ENCODE peak calls at places on chromosomes 4 and X, in four cellular contexts. V, U, S and N are unnamed samples.

GRCh38 chrX:10288400-10288799 is 131.6 kb downstream of the CLCN4 start:
- DNase-seq in V (no peak), U (no peak), S (no peak), N (no peak)

GRCh38 chr4:69536558-69536957 is 40.9 kb upstream of the UGT2B4 start:
- DNase-seq in V (no peak), U (no peak), S (no peak), N (no peak)

GRCh38 chr4:136713140-136713539 is 819.2 kb downstream of the PCDH18 start:
- DNase-seq in V (peak), U (no peak), S (no peak), N (no peak)

GRCh38 chr4:114782842-114783595 is 184.4 kb downstream of the UGT8 start:
- DNase-seq in V (no peak), U (no peak), S (no peak), N (no peak)

GRCh38 chr4:183149968-183150539 is 51.0 kb downstream of the WWC2 start:
- DNase-seq in V (no peak), U (no peak), S (no peak), N (no peak)

GRCh38 chr4:1413687-1414479 is 7.6 kb upstream of the NKX1-1 start:
- DNase-seq in V (no peak), U (no peak), S (no peak), N (no peak)

GRCh38 chrX:19375546-19375945 is 31.8 kb downstream of the PDHA1 start:
- DNase-seq in V (no peak), U (no peak), S (no peak), N (no peak)

GRCh38 chr4:726816-727215 is 21.2 kb downstream of the PCGF3 start:
- DNase-seq in V (no peak), U (no peak), S (no peak), N (no peak)

GRCh38 chr4:180710643-180711337 is 1532.4 kb upstream of the TENM3 start:
- DNase-seq in V (no peak), U (no peak), S (no peak), N (no peak)

GRCh38 chrX:137999542-137999941 is 433.6 kb downstream of the ZIC3 start:
- DNase-seq in V (no peak), U (no peak), S (no peak), N (no peak)

GRCh38 chr4:15778742-15779231 is 659 bp downstream of the CD38 start:
- DNase-seq in V (no peak), U (no peak), S (no peak), N (no peak)

GRCh38 chrX:124435616-124436015 is 89.3 kb downstream of the SH2D1A start:
- DNase-seq in V (no peak), U (no peak), S (no peak), N (no peak)

GRCh38 chrX:79366888-79367749 is at the start of gene ITM2A:
- DNase-seq in V (no peak), U (peak), S (no peak), N (no peak)

GRCh38 chr4:107760281-107760947 is 40.4 kb upstream of the PAPSS1 start:
- DNase-seq in V (no peak), U (no peak), S (no peak), N (peak)

GRCh38 chrX:13082286-13083065 is 38.1 kb upstream of the FAM9C start:
- DNase-seq in V (no peak), U (no peak), S (no peak), N (no peak)

GRCh38 chr4:58665649-58666048 is 1555.5 kb upstream of the IGFBP7 start:
- DNase-seq in V (no peak), U (no peak), S (no peak), N (no peak)

GRCh38 chr4:103008875-103009729 is 10.4 kb downstream of the SLC9B1 start:
- DNase-seq in V (peak), U (peak), S (peak), N (peak)

GRCh38 chr4:3123201-3123671 is 48.8 kb downstream of the HTT start:
- DNase-seq in V (no peak), U (no peak), S (no peak), N (no peak)

GRCh38 chr4:97656034-97656720 is 487.1 kb downstream of the STPG2 start:
- DNase-seq in V (no peak), U (no peak), S (no peak), N (no peak)

GRCh38 chrX:128365523-128365922 is 313.3 kb upstream of the ACTRT1 start:
- DNase-seq in V (no peak), U (no peak), S (no peak), N (peak)

GRCh38 chrX:139734996-139735395 is 27.0 kb upstream of the MCF2 start:
- DNase-seq in V (no peak), U (no peak), S (no peak), N (no peak)

GRCh38 chrX:154020500-154021115 is 906 bp upstream of the IRAK1 start:
- DNase-seq in V (no peak), U (no peak), S (no peak), N (no peak)
- TF ChIP-seq FOXK2 in V (no peak), U (no peak), S (no peak), N (no peak)

GRCh38 chr4:185634066-185634652 is 98.9 kb upstream of the PDLIM3 start:
- DNase-seq in V (peak), U (peak), S (no peak), N (peak)

GRCh38 chr4:185638548-185639301 is 103.4 kb upstream of the PDLIM3 start:
- DNase-seq in V (no peak), U (no peak), S (no peak), N (no peak)

GRCh38 chr4:185637162-185637875 is 102.0 kb upstream of the PDLIM3 start:
- DNase-seq in V (no peak), U (no peak), S (no peak), N (no peak)

GRCh38 chr4:185640809-185641675 is 105.7 kb upstream of the PDLIM3 start:
- DNase-seq in V (no peak), U (peak), S (peak), N (peak)

DNA sequence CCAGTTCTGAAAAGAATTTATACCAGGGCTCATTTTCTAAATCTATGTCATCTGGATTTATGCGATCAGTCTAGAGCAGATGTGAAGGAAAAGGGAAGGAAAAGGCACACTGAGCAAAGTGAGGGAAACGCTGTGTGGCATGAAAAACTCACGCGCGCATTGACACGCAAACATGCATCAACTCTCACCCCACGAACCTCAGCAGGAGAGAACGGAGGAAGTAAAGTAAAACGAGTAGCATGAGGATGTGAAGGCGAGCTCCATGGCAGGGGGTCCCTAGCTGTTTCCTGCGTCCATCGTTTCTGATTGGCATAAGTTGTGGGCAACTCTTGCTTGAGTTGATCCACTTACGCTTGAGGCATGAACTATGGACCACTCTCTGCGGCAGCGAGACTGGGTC is 102.8 kb upstream of the PDLIM3 start:
- DNase-seq in V (no peak), U (no peak), S (no peak), N (no peak)
- TF ChIP-seq FOXK2 in V (no peak), U (no peak), S (no peak), N (no peak)

GRCh38 chrX:66176134-66176533 is 12.1 kb downstream of the HEPH start:
- DNase-seq in V (no peak), U (no peak), S (no peak), N (no peak)
- TF ChIP-seq FOXK2 in V (no peak), U (no peak), S (no peak), N (no peak)

GRCh38 chr4:122911588-122911987 is 10.8 kb downstream of the NUDT6 start:
- DNase-seq in V (no peak), U (no peak), S (no peak), N (no peak)

GRCh38 chr4:122914938-122915337 is 7.5 kb downstream of the NUDT6 start:
- DNase-seq in V (no peak), U (no peak), S (no peak), N (no peak)

GRCh38 chr4:122912810-122913575 is 9.4 kb downstream of the NUDT6 start:
- DNase-seq in V (no peak), U (no peak), S (no peak), N (peak)

GRCh38 chr4:122917731-122918130 is 4.7 kb downstream of the NUDT6 start:
- DNase-seq in V (no peak), U (no peak), S (no peak), N (no peak)

DNA sequence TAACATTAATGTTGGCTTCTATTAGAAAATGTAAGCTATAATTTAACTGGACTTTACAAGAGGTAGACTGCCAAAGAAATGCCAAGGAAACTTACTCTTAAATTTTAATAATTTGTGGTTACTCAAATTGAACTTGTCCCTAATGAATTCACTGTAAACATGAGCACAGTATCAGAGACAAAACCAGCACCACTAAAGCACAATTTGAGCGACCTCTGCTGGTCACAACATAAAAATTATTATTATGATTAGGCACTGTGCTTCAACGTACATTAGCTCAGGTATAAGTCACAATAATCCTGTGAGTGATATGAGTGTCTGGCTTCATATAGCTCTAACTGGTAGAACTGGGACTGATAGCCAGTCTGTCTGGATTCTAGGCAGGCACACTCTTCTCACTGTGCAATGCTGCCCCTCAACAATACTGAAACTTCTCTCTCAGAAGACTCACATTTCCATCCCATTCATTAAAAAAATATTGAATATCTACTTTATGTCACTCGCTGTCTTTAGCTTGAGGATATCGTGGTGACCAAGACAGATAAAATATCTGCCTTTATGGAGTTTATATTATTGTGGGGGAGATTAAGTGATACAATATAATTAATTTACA is 8.0 kb downstream of the NUDT6 start:
- DNase-seq in V (no peak), U (no peak), S (peak), N (peak)
- TF ChIP-seq FOXK2 in V (no peak), U (peak), S (no peak), N (no peak)

DNA sequence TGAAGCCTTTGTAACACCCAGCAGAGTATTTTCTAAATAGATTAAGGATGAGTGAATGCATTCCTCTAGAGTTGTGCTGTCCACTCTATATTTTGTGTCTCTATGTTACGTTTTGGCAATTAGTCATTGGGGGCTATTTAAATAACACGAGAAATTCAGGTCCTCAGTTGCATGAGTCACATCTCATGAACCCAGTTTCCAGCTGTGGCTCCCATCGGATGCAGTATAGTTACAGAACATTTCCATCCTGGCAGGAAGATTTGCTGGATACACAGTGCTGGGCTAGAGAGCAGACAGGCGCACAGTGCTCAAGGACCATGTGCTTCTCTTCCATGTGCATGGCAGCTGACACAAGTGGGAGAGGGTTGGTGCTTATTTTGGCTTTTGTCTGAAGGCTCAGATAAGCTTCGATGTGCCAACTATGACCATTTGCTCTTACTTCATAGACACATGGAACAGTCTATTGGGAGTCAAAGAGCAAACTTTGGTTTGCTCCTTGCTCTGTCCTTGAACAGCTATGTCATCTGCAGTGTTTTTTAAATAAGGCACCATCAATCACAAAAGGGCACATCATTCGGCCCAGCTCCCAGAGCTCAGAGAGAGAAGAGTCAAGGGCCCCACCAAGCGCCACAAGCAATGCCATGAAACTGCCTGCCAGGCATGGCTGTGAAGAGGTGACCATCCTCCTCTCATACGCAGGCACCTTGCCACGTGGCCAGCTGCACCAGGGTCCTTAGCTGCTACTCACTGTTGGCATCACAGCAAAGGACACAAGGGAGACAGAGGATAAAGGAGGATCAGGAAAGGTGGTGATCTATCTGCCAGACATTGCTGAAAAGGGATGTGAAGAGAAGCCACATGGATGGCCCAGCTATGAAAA is 8.1 kb upstream of the STS start:
- DNase-seq in V (no peak), U (no peak), S (no peak), N (no peak)
- TF ChIP-seq FOXK2 in V (no peak), U (no peak), S (no peak), N (no peak)

GRCh38 chrX:65821721-65822496 is 154.5 kb downstream of the MSN start:
- DNase-seq in V (no peak), U (no peak), S (no peak), N (no peak)
- TF ChIP-seq FOXK2 in V (no peak), U (no peak), S (no peak), N (no peak)

GRCh38 chr4:36303430-36304137 is 22.2 kb downstream of the DTHD1 start:
- DNase-seq in V (no peak), U (no peak), S (no peak), N (no peak)
- TF ChIP-seq FOXK2 in V (no peak), U (no peak), S (no peak), N (no peak)

GRCh38 chr4:38787693-38788092 is 4.9 kb upstream of the TLR10 start:
- DNase-seq in V (no peak), U (no peak), S (no peak), N (peak)

GRCh38 chr4:38791005-38791404 is 8.2 kb upstream of the TLR10 start:
- DNase-seq in V (no peak), U (no peak), S (no peak), N (no peak)

GRCh38 chr4:38785041-38785790 is 2.4 kb upstream of the TLR10 start:
- DNase-seq in V (no peak), U (no peak), S (no peak), N (no peak)

GRCh38 chr4:38785901-38786402 is 3.2 kb upstream of the TLR10 start:
- DNase-seq in V (no peak), U (no peak), S (peak), N (no peak)

GRCh38 chr4:38788327-38788726 is 5.5 kb upstream of the TLR10 start:
- DNase-seq in V (no peak), U (no peak), S (no peak), N (no peak)
- TF ChIP-seq FOXK2 in V (no peak), U (no peak), S (no peak), N (no peak)

GRCh38 chrX:48957827-48958634 is 624 bp upstream of the OTUD5 start:
- DNase-seq in V (peak), U (peak), S (peak), N (peak)

GRCh38 chrX:48957477-48957826 is at the start of gene OTUD5:
- DNase-seq in V (peak), U (peak), S (no peak), N (peak)

GRCh38 chrX:48960291-48960690 is 2.9 kb upstream of the OTUD5 start:
- DNase-seq in V (no peak), U (no peak), S (no peak), N (no peak)

GRCh38 chrX:48958635-48959094 is 1.3 kb upstream of the OTUD5 start:
- DNase-seq in V (no peak), U (no peak), S (no peak), N (peak)

GRCh38 chrX:48956728-48957414 is 536 bp downstream of the OTUD5 start:
- DNase-seq in V (no peak), U (peak), S (no peak), N (no peak)
- TF ChIP-seq FOXK2 in V (no peak), U (no peak), S (no peak), N (no peak)

DNA sequence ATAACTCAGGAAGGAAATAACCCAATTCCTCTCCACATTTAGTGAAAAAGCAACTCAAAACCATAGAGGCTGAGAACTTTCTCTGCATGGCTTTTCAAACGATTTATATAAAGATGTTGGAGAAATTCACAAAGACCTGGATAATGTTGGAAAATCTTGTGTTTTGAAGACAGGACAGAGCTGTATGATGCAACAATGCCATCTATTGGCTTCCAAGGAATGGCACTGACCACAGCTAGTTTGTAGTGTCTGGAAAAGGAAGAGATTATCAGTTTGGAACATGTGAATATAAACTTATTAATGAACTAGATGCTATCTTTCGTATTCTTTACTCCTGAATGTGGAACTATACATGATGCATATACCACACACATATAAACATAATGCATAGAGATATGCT is 503.6 kb downstream of the IL1RAPL1 start:
- DNase-seq in V (no peak), U (no peak), S (no peak), N (no peak)
- TF ChIP-seq FOXK2 in V (no peak), U (no peak), S (no peak), N (no peak)